ENCODE peak calls at places on chromosome 11, in seven cellular contexts. Y is CD8-positive, alpha-beta T cell; T is GM19239; J is HL-60; Z is stimulated activated CD8-positive, alpha-beta memory T cell treated with anti-CD3 and anti-CD28 coated beads, Interleukin-15, amount 100 ng/mL, for 1 hour; Q is brain microvascular endothelial cell; A is AG09319. S is an unnamed sample.

GRCh38 chr11:100874203-100874602 is 187.1 kb downstream of the ARHGAP42 start:
- DNase-seq in Z (no peak), J (no peak), A (no peak), Q (no peak), Y (no peak), T (no peak), S (no peak)

GRCh38 chr11:40302669-40303068 is 1156.8 kb downstream of the LRRC4C start:
- DNase-seq in Q (peak), Z (no peak), A (no peak), T (no peak), J (no peak), Y (no peak), S (peak)

GRCh38 chr11:116580828-116581227 is 192.0 kb downstream of the BUD13 start:
- DNase-seq in A (no peak), T (no peak), Y (no peak), Z (no peak), J (no peak), Q (no peak), S (no peak)

GRCh38 chr11:68532719-68533369 is 72.3 kb downstream of the PPP6R3 start:
- DNase-seq in Z (no peak), J (no peak), Q (no peak), Y (no peak), T (no peak), A (no peak), S (no peak)

GRCh38 chr11:119175493-119176077 is 7.1 kb downstream of the NLRX1 start:
- DNase-seq in A (no peak), Y (no peak), Z (no peak), J (no peak), Q (no peak), T (no peak), S (peak)

GRCh38 chr11:122505304-122506006 is 150.1 kb upstream of the UBASH3B start:
- DNase-seq in Q (peak), A (peak), Y (peak), J (peak), Z (peak), T (peak), S (peak)

GRCh38 chr11:59706518-59707285 is 6.9 kb downstream of the OR10V1 start:
- DNase-seq in J (no peak), Y (no peak), Q (peak), T (no peak), Z (no peak), A (peak), S (peak)

GRCh38 chr11:123561046-123561781 is 93.2 kb downstream of the SCN3B start:
- DNase-seq in Q (peak), J (no peak), Z (no peak), T (no peak), A (no peak), Y (no peak), S (no peak)

GRCh38 chr11:96779030-96779429 is 389.2 kb downstream of the JRKL start:
- DNase-seq in A (no peak), J (no peak), Q (no peak), Z (no peak), Y (no peak), T (no peak), S (no peak)

GRCh38 chr11:124380585-124380984 is 3.7 kb downstream of the OR8B2 start:
- DNase-seq in Z (no peak), T (no peak), J (no peak), A (no peak), Q (no peak), Y (no peak), S (no peak)